ENCODE peak calls at places on chromosomes 13 and 19, in four cellular contexts. One of them, this sample, is unnamed.

GRCh38 chr13:107205318-107206112 is 637.6 kb upstream of the ARGLU1 start:
- DNase-seq in HFF-Myc: no peak
- DNase-seq in cardiac muscle cell: peak; percentile 79
- DNase-seq in lower leg skin: peak; percentile 28
- DNase-seq in this sample: no peak

GRCh38 chr13:114067886-114068722 is 64.3 kb downstream of the RASA3 start:
- DNase-seq in cardiac muscle cell: no peak
- DNase-seq in lower leg skin: no peak
- DNase-seq in HFF-Myc: no peak
- DNase-seq in this sample: no peak

GRCh38 chr19:54432144-54432738 is 16.8 kb upstream of the LENG8 start:
- DNase-seq in lower leg skin: no peak
- DNase-seq in HFF-Myc: no peak
- DNase-seq in cardiac muscle cell: no peak
- DNase-seq in this sample: no peak

GRCh38 chr13:90899411-90899810 is 448.1 kb upstream of the MIR17HG start:
- DNase-seq in HFF-Myc: no peak
- DNase-seq in lower leg skin: no peak
- DNase-seq in cardiac muscle cell: no peak
- DNase-seq in this sample: no peak

GRCh38 chr13:48412881-48413351 is at the start of gene LPAR6:
- DNase-seq in cardiac muscle cell: no peak
- DNase-seq in lower leg skin: no peak
- DNase-seq in HFF-Myc: peak; percentile 52
- DNase-seq in this sample: peak; percentile 70

GRCh38 chr19:18282021-18282787 is 782 bp upstream of the JUND start:
- DNase-seq in cardiac muscle cell: no peak
- DNase-seq in HFF-Myc: no peak
- DNase-seq in lower leg skin: no peak
- DNase-seq in this sample: no peak

GRCh38 chr19:35725216-35725861 is 7.5 kb downstream of the KMT2B start:
- DNase-seq in cardiac muscle cell: no peak
- DNase-seq in lower leg skin: no peak
- DNase-seq in HFF-Myc: no peak
- DNase-seq in this sample: no peak

GRCh38 chr19:15429825-15430467 is 11.2 kb upstream of the AKAP8L start:
- DNase-seq in lower leg skin: no peak
- DNase-seq in cardiac muscle cell: no peak
- DNase-seq in HFF-Myc: no peak
- DNase-seq in this sample: no peak

GRCh38 chr19:11693505-11694499 is 44.9 kb downstream of the ZNF823 start:
- DNase-seq in HFF-Myc: peak; percentile 66
- DNase-seq in cardiac muscle cell: peak; percentile 11
- DNase-seq in lower leg skin: no peak
- DNase-seq in this sample: peak; percentile 95

GRCh38 chr19:33804021-33804799 is 7.5 kb downstream of the KCTD15 start:
- DNase-seq in HFF-Myc: no peak
- DNase-seq in lower leg skin: peak; percentile 82
- DNase-seq in cardiac muscle cell: no peak
- DNase-seq in this sample: no peak

GRCh38 chr13:29922896-29923295 is 72.5 kb upstream of the UBL3 start:
- DNase-seq in HFF-Myc: no peak
- DNase-seq in lower leg skin: no peak
- DNase-seq in cardiac muscle cell: no peak
- DNase-seq in this sample: peak; percentile 72

GRCh38 chr13:66546534-66547379 is 683.4 kb downstream of the PCDH9 start:
- DNase-seq in cardiac muscle cell: no peak
- DNase-seq in HFF-Myc: no peak
- DNase-seq in lower leg skin: no peak
- DNase-seq in this sample: peak; percentile 60

GRCh38 chr13:38821753-38822551 is 135.1 kb downstream of the FREM2 start:
- DNase-seq in lower leg skin: no peak
- DNase-seq in HFF-Myc: no peak
- DNase-seq in cardiac muscle cell: no peak
- DNase-seq in this sample: no peak

GRCh38 chr19:43781630-43782310 is 997 bp upstream of the KCNN4 start:
- DNase-seq in lower leg skin: no peak
- DNase-seq in cardiac muscle cell: no peak
- DNase-seq in HFF-Myc: no peak
- DNase-seq in this sample: no peak

GRCh38 chr19:5321066-5321642 is 19.5 kb downstream of the PTPRS start:
- DNase-seq in lower leg skin: no peak
- DNase-seq in HFF-Myc: no peak
- DNase-seq in cardiac muscle cell: no peak
- DNase-seq in this sample: no peak

GRCh38 chr19:38288127-38288855 is 15.8 kb upstream of the C19orf33 start:
- DNase-seq in HFF-Myc: no peak
- DNase-seq in lower leg skin: no peak
- DNase-seq in cardiac muscle cell: no peak
- DNase-seq in this sample: no peak

GRCh38 chr13:60448907-60449510 is 52.0 kb downstream of the TDRD3 start:
- DNase-seq in lower leg skin: no peak
- DNase-seq in cardiac muscle cell: peak; percentile 50
- DNase-seq in HFF-Myc: peak; percentile 32
- DNase-seq in this sample: peak; percentile 67

GRCh38 chr13:77034883-77035282 is 7.9 kb upstream of the FBXL3 start:
- DNase-seq in lower leg skin: no peak
- DNase-seq in HFF-Myc: no peak
- DNase-seq in cardiac muscle cell: no peak
- DNase-seq in this sample: peak; percentile 84

GRCh38 chr13:80259159-80259558 is 81.8 kb downstream of the SPRY2 start:
- DNase-seq in lower leg skin: no peak
- DNase-seq in cardiac muscle cell: no peak
- DNase-seq in HFF-Myc: no peak
- DNase-seq in this sample: no peak

GRCh38 chr13:80262051-80262695 is 78.8 kb downstream of the SPRY2 start:
- DNase-seq in lower leg skin: no peak
- DNase-seq in HFF-Myc: no peak
- DNase-seq in cardiac muscle cell: no peak
- DNase-seq in this sample: no peak

GRCh38 chr13:80251403-80251802 is 89.5 kb downstream of the SPRY2 start:
- DNase-seq in lower leg skin: no peak
- DNase-seq in cardiac muscle cell: peak; percentile 21
- DNase-seq in HFF-Myc: peak; percentile 59
- DNase-seq in this sample: peak; percentile 60

GRCh38 chr13:80255946-80256345 is 85.0 kb downstream of the SPRY2 start:
- DNase-seq in cardiac muscle cell: no peak
- DNase-seq in HFF-Myc: no peak
- DNase-seq in lower leg skin: no peak
- DNase-seq in this sample: no peak

DNA sequence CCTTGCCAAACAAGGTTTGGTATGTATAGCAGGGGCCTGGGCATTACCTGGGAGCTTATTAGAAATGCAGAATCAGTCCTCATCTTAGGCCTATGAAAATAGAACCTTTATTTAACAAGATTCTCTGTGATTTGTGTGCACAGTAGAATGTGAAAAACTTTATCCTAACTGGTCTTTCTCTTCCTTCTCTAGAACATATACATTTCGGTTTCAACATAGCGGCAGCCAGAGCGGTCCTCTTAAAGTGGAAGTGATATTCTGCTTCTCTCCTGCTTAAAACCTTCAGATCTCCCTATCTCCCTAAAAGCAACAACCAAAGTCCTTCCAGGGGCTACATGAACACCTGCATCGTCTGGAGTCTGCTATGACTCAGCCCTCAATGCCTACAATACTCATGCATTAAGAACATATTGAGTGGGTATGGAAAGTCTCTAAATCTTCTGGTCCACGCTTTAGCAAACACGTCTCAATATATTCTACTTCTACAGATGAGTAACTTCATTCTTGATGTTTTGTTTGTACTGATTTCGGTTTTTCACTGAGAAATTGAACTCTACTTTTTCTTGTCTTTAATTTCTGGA is 84.5 kb downstream of the SPRY2 start:
- DNase-seq in lower leg skin: no peak
- DNase-seq in HFF-Myc: no peak
- DNase-seq in cardiac muscle cell: no peak
- DNase-seq in this sample: no peak
- TF ChIP-seq CTCF in lower leg skin: no peak
- TF ChIP-seq CTCF in HFF-Myc: no peak
- TF ChIP-seq CTCF in cardiac muscle cell: no peak
- TF ChIP-seq CTCF in this sample: no peak

DNA sequence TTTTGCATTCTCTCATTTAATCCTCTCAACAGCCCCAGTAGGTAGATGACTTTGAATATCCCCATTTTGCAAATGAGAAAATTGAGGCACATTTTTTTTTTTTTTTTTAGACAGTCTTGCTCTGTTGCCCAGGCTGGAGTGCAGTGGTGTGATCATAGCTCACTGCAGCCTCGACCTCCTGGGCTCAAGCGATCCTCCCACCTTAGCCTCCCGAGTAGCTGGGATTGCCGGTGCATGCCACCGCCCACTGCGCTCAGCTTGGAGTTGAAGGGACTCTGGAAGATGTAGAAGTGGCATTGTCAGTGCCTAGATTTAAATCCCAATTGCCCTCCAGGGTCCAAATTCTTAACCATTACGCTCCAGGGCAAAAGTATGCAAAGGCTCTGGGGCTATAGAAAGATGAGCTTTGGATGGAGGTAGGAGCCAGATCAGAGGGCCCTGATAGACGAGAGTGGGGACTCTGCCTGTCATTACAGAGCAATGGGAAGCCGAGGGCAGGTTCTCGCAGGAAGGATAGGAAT is 813 bp upstream of the MCOLN1 start:
- DNase-seq in HFF-Myc: no peak
- DNase-seq in lower leg skin: no peak
- DNase-seq in cardiac muscle cell: no peak
- DNase-seq in this sample: no peak
- H3K4me3 ChIP-seq in HFF-Myc: peak overlapping the region; percentile 60
- H3K4me3 ChIP-seq in lower leg skin: no peak overlapping the region
- H3K4me3 ChIP-seq in cardiac muscle cell: peak overlapping the region; percentile 87
- H3K4me3 ChIP-seq in this sample: peak overlapping the region; percentile 93

DNA sequence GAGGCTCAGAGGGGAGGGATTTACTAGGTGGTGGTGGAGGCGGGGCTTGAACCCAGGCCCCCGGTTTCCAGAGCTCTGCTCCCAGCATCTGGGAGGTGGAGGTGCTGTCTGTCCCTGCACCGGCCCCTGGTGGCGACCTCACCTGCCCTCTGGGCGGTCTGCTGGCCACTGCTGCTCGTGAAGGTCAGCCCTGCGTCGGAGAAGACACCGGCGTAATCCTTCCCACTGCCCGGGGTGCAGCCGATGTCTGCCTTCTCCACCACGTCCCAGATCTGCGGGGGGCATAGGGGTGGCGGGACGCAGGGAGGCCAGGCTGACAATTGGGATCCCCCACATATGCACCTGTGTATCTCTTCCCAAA is 12.8 kb downstream of the C3 start:
- DNase-seq in HFF-Myc: no peak
- DNase-seq in cardiac muscle cell: no peak
- DNase-seq in lower leg skin: no peak
- DNase-seq in this sample: no peak
- TF ChIP-seq CTCF in HFF-Myc: no peak
- TF ChIP-seq CTCF in cardiac muscle cell: no peak
- TF ChIP-seq CTCF in lower leg skin: no peak
- TF ChIP-seq CTCF in this sample: no peak

DNA sequence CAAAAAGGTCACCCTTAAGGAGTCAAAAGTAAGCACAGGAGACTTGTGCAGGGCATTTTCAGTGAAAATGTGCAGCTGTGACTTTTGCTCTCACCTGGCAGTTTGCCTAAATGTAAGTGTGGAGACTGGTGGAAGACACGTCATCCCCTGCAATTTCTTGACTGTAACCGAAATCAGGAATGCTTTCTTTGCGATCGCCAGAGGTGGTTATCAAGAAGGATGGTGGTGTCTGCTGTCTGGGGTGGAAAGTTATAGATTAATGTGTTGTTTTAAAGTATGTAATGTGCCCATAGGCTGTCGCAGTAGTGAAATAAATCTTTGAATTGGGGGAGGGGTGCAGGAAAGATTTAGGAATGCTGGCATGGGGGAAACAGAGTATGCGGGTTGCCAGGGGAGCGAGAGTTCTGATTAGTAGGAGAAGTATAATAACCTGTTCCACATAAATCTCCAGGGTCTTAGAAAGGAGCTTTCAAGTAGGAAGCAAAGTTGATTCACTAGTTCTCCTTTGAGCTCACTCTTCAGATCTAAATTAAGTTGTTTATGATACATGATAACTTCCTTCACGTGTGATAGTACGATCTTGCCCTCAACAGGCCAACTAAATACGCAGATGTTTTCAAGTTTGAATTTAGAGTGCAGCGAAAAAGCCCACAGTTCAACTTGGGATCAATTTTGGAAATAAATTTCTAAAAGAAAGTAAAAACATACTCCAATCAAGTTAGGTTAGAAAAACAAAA is 1520.0 kb upstream of the SLC10A2 start:
- DNase-seq in HFF-Myc: no peak
- DNase-seq in lower leg skin: no peak
- DNase-seq in cardiac muscle cell: no peak
- DNase-seq in this sample: no peak
- H3K4me3 ChIP-seq in HFF-Myc: no peak overlapping the region
- H3K4me3 ChIP-seq in lower leg skin: no peak overlapping the region
- H3K4me3 ChIP-seq in cardiac muscle cell: no peak overlapping the region
- H3K4me3 ChIP-seq in this sample: no peak overlapping the region

GRCh38 chr13:26502826-26503225 is 54.7 kb upstream of the WASF3 start:
- DNase-seq in lower leg skin: peak; percentile 62
- DNase-seq in cardiac muscle cell: no peak
- DNase-seq in HFF-Myc: peak; percentile 36
- DNase-seq in this sample: peak; percentile 64
- TF ChIP-seq CTCF in lower leg skin: no peak
- TF ChIP-seq CTCF in cardiac muscle cell: peak; percentile 42
- TF ChIP-seq CTCF in HFF-Myc: no peak
- TF ChIP-seq CTCF in this sample: peak; percentile 11

GRCh38 chr19:3097442-3097871 is 3.3 kb downstream of the GNA11 start:
- DNase-seq in cardiac muscle cell: no peak
- DNase-seq in lower leg skin: no peak
- DNase-seq in HFF-Myc: no peak
- DNase-seq in this sample: no peak

GRCh38 chr19:3098141-3098514 is 4.0 kb downstream of the GNA11 start:
- DNase-seq in HFF-Myc: no peak
- DNase-seq in lower leg skin: no peak
- DNase-seq in cardiac muscle cell: no peak
- DNase-seq in this sample: no peak

GRCh38 chr19:3096267-3096901 is 2.2 kb downstream of the GNA11 start:
- DNase-seq in lower leg skin: no peak
- DNase-seq in cardiac muscle cell: no peak
- DNase-seq in HFF-Myc: no peak
- DNase-seq in this sample: no peak

GRCh38 chr19:3095375-3096191 is 1.4 kb downstream of the GNA11 start:
- DNase-seq in HFF-Myc: no peak
- DNase-seq in cardiac muscle cell: peak; percentile 60
- DNase-seq in lower leg skin: no peak
- DNase-seq in this sample: no peak

GRCh38 chr19:3096902-3097326 is 2.8 kb downstream of the GNA11 start:
- DNase-seq in HFF-Myc: no peak
- DNase-seq in cardiac muscle cell: no peak
- DNase-seq in lower leg skin: no peak
- DNase-seq in this sample: no peak
- H3K4me3 ChIP-seq in HFF-Myc: peak overlapping the region; percentile 85
- H3K4me3 ChIP-seq in cardiac muscle cell: no peak overlapping the region
- H3K4me3 ChIP-seq in lower leg skin: no peak overlapping the region
- H3K4me3 ChIP-seq in this sample: peak overlapping the region; percentile 79